ENCODE peak calls at places on chromosomes 2 and 18, in ten cellular contexts. P is GM23338; H is fibroblast of the aortic adventitia; G is LNCaP clone FGC; A is adrenal gland; U is brain microvascular endothelial cell; T is A549; D is CD8-positive, alpha-beta T cell; E is suprapubic skin; I is cardiac muscle cell. R is an unnamed sample.
A peak's percentile ranks its signal among the peaks of the same experiment; 100 is the strongest.

GRCh38 chr2:120227111-120227991 is 4.2 kb upstream of the TMEM185B start:
- DNase-seq in P (no peak), H (no peak), G (no peak), A (peak; percentile 55), U (no peak), T (no peak), D (no peak), E (peak; percentile 56), I (peak; percentile 14), R (no peak)

GRCh38 chr2:120635146-120635545 is 100.5 kb upstream of the GLI2 start:
- DNase-seq in P (no peak), H (no peak), G (no peak), A (no peak), U (no peak), T (no peak), D (no peak), E (no peak), I (no peak), R (no peak)

GRCh38 chr2:127597984-127598380 is 48.0 kb upstream of the GPR17 start:
- DNase-seq in P (no peak), H (peak; percentile 22), G (no peak), A (no peak), U (peak; percentile 64), T (no peak), D (no peak), E (no peak), I (no peak), R (no peak)

GRCh38 chr18:7117390-7118355 is at the start of gene LAMA1:
- DNase-seq in P (peak; percentile 83), H (no peak), G (no peak), A (no peak), U (no peak), T (no peak), D (no peak), E (no peak), I (peak; percentile 89), R (no peak)

GRCh38 chr2:235024951-235025773 is 73.3 kb downstream of the SH3BP4 start:
- DNase-seq in P (no peak), H (no peak), G (no peak), A (no peak), U (no peak), T (no peak), D (no peak), E (peak; percentile 55), I (peak; percentile 51), R (no peak)

GRCh38 chr2:222933458-222933857 is 72.6 kb downstream of the ACSL3 start:
- DNase-seq in P (no peak), H (no peak), G (no peak), A (no peak), U (no peak), T (no peak), D (no peak), E (no peak), I (no peak), R (no peak)

GRCh38 chr2:112582314-112582746 is 2.1 kb upstream of the CHCHD5 start:
- DNase-seq in P (peak; percentile 52), H (peak; percentile 82), G (no peak), A (peak; percentile 44), U (peak; percentile 54), T (no peak), D (no peak), E (no peak), I (peak; percentile 60), R (no peak)

GRCh38 chr18:74689251-74689650 is 91.6 kb downstream of the ZNF407 start:
- DNase-seq in P (no peak), H (peak; percentile 81), G (no peak), A (no peak), U (peak; percentile 27), T (no peak), D (no peak), E (no peak), I (no peak), R (no peak)

GRCh38 chr2:137886432-137886831 is 77.8 kb upstream of the HNMT start:
- DNase-seq in P (peak; percentile 60), H (no peak), G (no peak), A (no peak), U (no peak), T (no peak), D (no peak), E (no peak), I (peak; percentile 34), R (no peak)

GRCh38 chr18:45521151-45521550 is 94.1 kb upstream of the SLC14A2 start:
- DNase-seq in P (no peak), H (peak; percentile 84), G (no peak), A (no peak), U (peak; percentile 84), T (no peak), D (no peak), E (no peak), I (no peak), R (no peak)

GRCh38 chr18:54023471-54023870 is 201.0 kb downstream of the MBD2 start:
- DNase-seq in P (no peak), H (peak; percentile 21), G (no peak), A (no peak), U (peak; percentile 93), T (no peak), D (no peak), E (no peak), I (no peak), R (no peak)

GRCh38 chr18:69494841-69495240 is 94.2 kb downstream of the DOK6 start:
- DNase-seq in P (no peak), H (no peak), G (no peak), A (no peak), U (no peak), T (no peak), D (no peak), E (no peak), I (no peak), R (no peak)

GRCh38 chr18:69495338-69495737 is 94.7 kb downstream of the DOK6 start:
- DNase-seq in P (no peak), H (no peak), G (no peak), A (no peak), U (no peak), T (no peak), D (no peak), E (no peak), I (no peak), R (no peak)

GRCh38 chr18:69491576-69491975 is 90.9 kb downstream of the DOK6 start:
- DNase-seq in P (no peak), H (peak; percentile 0), G (no peak), A (no peak), U (no peak), T (no peak), D (no peak), E (no peak), I (no peak), R (no peak)

GRCh38 chr18:69490813-69491212 is 90.1 kb downstream of the DOK6 start:
- DNase-seq in P (no peak), H (peak; percentile 70), G (no peak), A (no peak), U (peak; percentile 76), T (no peak), D (no peak), E (no peak), I (no peak), R (no peak)

GRCh38 chr18:69492861-69493260 is 92.2 kb downstream of the DOK6 start:
- DNase-seq in P (no peak), H (no peak), G (no peak), A (no peak), U (no peak), T (no peak), D (no peak), E (no peak), I (no peak), R (no peak)
- H3K4me3 ChIP-seq in P (no peak overlapping the region), H (no peak overlapping the region), G (no peak overlapping the region), A (no peak overlapping the region), U (no peak overlapping the region), T (no peak overlapping the region), D (no peak overlapping the region), E (no peak overlapping the region), I (no peak overlapping the region), R (no peak overlapping the region)

DNA sequence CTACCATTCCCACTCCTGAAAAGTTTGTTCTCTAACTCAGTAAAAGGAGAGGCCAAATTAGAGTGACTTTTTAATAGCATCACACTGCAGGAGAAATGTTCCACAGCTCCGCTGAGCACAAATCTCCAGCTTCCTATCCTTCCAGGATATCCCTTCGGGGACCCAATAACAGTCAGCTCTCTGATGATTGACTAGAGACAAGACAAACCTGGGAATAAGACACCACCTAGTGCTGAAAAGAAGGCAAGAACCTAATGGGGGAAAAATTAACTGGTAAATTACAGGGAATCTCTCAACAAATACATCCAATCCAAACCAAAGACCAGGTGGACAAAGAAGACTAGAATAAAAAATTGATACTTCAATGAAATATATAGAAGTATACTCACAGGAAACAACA is 977.1 kb upstream of the SOX11 start:
- DNase-seq in P (peak; percentile 50), H (no peak), G (no peak), A (no peak), U (peak; percentile 42), T (no peak), D (no peak), E (no peak), I (peak; percentile 3), R (no peak)
- TF ChIP-seq CTCF in P (peak; percentile 62), H (no peak), G (peak; percentile 40), A (no peak), U (peak; percentile 36), T (no peak), D (no peak), E (no peak), I (no peak), R (no peak)

DNA sequence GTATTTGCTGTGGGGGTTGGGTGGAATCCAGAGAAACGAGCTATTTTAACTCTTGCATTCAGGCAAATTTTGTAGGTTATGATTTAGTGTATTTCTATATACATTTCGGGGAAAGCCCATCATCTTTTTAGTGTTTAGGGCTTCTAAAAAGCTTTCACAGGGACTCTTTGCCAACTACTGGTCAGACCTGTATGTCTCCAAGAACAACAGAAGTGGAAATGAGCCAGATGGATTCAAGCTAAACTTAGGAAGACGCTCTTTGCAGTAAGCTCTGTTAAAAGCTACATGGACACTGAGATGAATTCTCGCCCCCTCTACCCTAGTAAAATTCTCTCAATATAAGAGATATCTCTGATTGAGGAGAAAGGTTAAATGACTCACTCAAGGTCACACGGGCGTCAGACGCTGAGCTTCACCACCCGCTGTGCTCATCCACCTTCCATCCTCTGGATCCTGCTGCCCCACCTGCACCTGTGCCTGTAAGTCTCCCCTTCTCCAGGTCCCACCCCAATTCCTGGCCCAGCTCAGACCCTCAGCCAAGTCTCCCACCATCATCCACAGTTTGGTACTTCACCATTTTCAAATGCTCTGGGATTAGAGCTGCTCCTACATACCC is 85.6 kb downstream of the MARCHF4 start:
- DNase-seq in P (no peak), H (peak; percentile 56), G (peak; percentile 71), A (no peak), U (peak; percentile 53), T (no peak), D (no peak), E (no peak), I (no peak), R (no peak)
- H3K4me3 ChIP-seq in P (no peak overlapping the region), H (no peak overlapping the region), G (no peak overlapping the region), A (no peak overlapping the region), U (no peak overlapping the region), T (no peak overlapping the region), D (no peak overlapping the region), E (no peak overlapping the region), I (no peak overlapping the region), R (no peak overlapping the region)

GRCh38 chr2:40230717-40231300 is 221.1 kb downstream of the SLC8A1 start:
- DNase-seq in P (no peak), H (peak; percentile 46), G (no peak), A (no peak), U (no peak), T (no peak), D (no peak), E (no peak), I (no peak), R (no peak)
- TF ChIP-seq CTCF in P (no peak), H (peak; percentile 15), G (peak; percentile 6), A (no peak), U (no peak), T (no peak), D (no peak), E (no peak), I (no peak), R (no peak)

GRCh38 chr18:13284330-13285027 is 65.9 kb downstream of the LDLRAD4 start:
- DNase-seq in P (no peak), H (no peak), G (no peak), A (peak; percentile 66), U (no peak), T (no peak), D (no peak), E (no peak), I (no peak), R (no peak)
- H3K4me3 ChIP-seq in P (no peak overlapping the region), H (no peak overlapping the region), G (no peak overlapping the region), A (no peak overlapping the region), U (no peak overlapping the region), T (no peak overlapping the region), D (no peak overlapping the region), E (no peak overlapping the region), I (no peak overlapping the region), R (no peak overlapping the region)